ENCODE peak calls at places on chromosomes 6 and 20, in five cellular contexts. F is GM12878, K is A549, B is K562, N is HepG2. G is an unnamed sample.

GRCh38 chr6:411402-412145 is 20.0 kb downstream of the IRF4 start:
- DNase-seq in F (no peak), N (no peak), K (no peak), B (no peak), G (no peak)

GRCh38 chr6:102485480-102485879 is 1092.0 kb downstream of the GRIK2 start:
- DNase-seq in F (no peak), K (no peak), B (no peak), N (no peak), G (no peak)

GRCh38 chr6:3902786-3903648 is 53.8 kb downstream of the FAM50B start:
- DNase-seq in F (no peak), B (no peak), N (no peak), K (no peak), G (no peak)

GRCh38 chr20:63896136-63896890 is 1.4 kb downstream of the DNAJC5 start:
- DNase-seq in F (no peak), K (peak; percentile 21), B (peak; percentile 56), N (peak; percentile 87), G (peak; percentile 46)

GRCh38 chr6:52063584-52064400 is 23.6 kb downstream of the PKHD1 start:
- DNase-seq in N (peak; percentile 61), F (peak; percentile 42), K (peak; percentile 7), B (peak; percentile 58), G (peak; percentile 30)

GRCh38 chr6:52000064-52000463 is 87.3 kb downstream of the PKHD1 start:
- DNase-seq in K (no peak), F (no peak), N (no peak), B (no peak), G (no peak)

GRCh38 chr6:56101141-56101553 is 146.2 kb downstream of the COL21A1 start:
- DNase-seq in B (no peak), F (no peak), K (peak; percentile 9), N (peak; percentile 48), G (peak; percentile 94)

GRCh38 chr6:7535498-7535897 is 6.0 kb upstream of the DSP start:
- DNase-seq in N (no peak), K (no peak), B (no peak), F (no peak), G (peak; percentile 73)

GRCh38 chr6:15409301-15410125 is 163.6 kb downstream of the JARID2 start:
- DNase-seq in B (peak; percentile 62), F (no peak), N (no peak), K (no peak), G (no peak)

GRCh38 chr6:81793811-81794210 is 41.3 kb upstream of the TENT5A start:
- DNase-seq in N (no peak), F (no peak), B (no peak), K (no peak), G (peak; percentile 58)

GRCh38 chr6:83231146-83231545 is 38.0 kb downstream of the RWDD2A start:
- DNase-seq in F (no peak), K (no peak), N (no peak), B (no peak), G (peak; percentile 90)

GRCh38 chr20:48350291-48350988 is 477.4 kb downstream of the PREX1 start:
- DNase-seq in F (no peak), N (peak; percentile 59), B (peak; percentile 51), K (no peak), G (no peak)

GRCh38 chr20:50054626-50055511 is 58.1 kb downstream of the UBE2V1 start:
- DNase-seq in K (no peak), F (no peak), B (no peak), N (peak; percentile 67), G (peak; percentile 41)

GRCh38 chr6:97129111-97129510 is 153.9 kb downstream of the MMS22L start:
- DNase-seq in K (no peak), B (no peak), N (no peak), F (no peak), G (no peak)

GRCh38 chr20:38369387-38369786 is 23.1 kb downstream of the LBP start:
- DNase-seq in B (peak; percentile 73), K (no peak), F (no peak), N (peak; percentile 47), G (no peak)

GRCh38 chr6:108801331-108801730 is 46.9 kb upstream of the ARMC2 start:
- DNase-seq in B (no peak), K (no peak), F (no peak), N (no peak), G (no peak)

GRCh38 chr6:119727504-119728219 is 378.1 kb upstream of the MAN1A1 start:
- DNase-seq in B (no peak), K (no peak), F (no peak), N (peak; percentile 26), G (no peak)

GRCh38 chr20:38261054-38261390 is 487 bp upstream of the KIAA1755 start:
- DNase-seq in N (no peak), F (no peak), B (no peak), K (no peak), G (no peak)

GRCh38 chr6:161128680-161129196 is 137.2 kb downstream of the MAP3K4 start:
- DNase-seq in B (no peak), N (no peak), F (no peak), K (no peak), G (peak; percentile 98)

GRCh38 chr20:21324126-21324525 is 21.0 kb downstream of the XRN2 start:
- DNase-seq in F (no peak), N (no peak), B (no peak), K (no peak), G (peak; percentile 63)

GRCh38 chr6:39280247-39280731 is 33.9 kb downstream of the KCNK17 start:
- DNase-seq in B (no peak), N (no peak), K (peak; percentile 21), F (no peak), G (no peak)

GRCh38 chr6:151436300-151436699 is 15.6 kb downstream of the RMND1 start:
- DNase-seq in F (no peak), K (no peak), B (no peak), N (no peak), G (no peak)

GRCh38 chr6:5672581-5673011 is 334.1 kb downstream of the NRN1 start:
- DNase-seq in N (no peak), B (peak; percentile 45), K (peak; percentile 6), F (no peak), G (peak; percentile 90)

GRCh38 chr20:5688431-5688972 is 61.7 kb upstream of the SHLD1 start:
- DNase-seq in F (no peak), N (no peak), B (peak; percentile 18), K (no peak), G (no peak)
- TF ChIP-seq SMC3 in F (no peak), N (no peak), B (no peak), K (no peak), G (no peak)

GRCh38 chr6:113361014-113361645 is 496.0 kb upstream of the MARCKS start:
- DNase-seq in N (peak; percentile 82), F (no peak), K (no peak), B (no peak), G (peak; percentile 85)

GRCh38 chr6:113363866-113364265 is 493.3 kb upstream of the MARCKS start:
- DNase-seq in F (no peak), K (no peak), B (no peak), N (no peak), G (peak; percentile 50)

GRCh38 chr6:113359155-113360140 is 497.7 kb upstream of the MARCKS start:
- DNase-seq in K (no peak), B (no peak), N (no peak), F (no peak), G (peak; percentile 73)

GRCh38 chr6:113364781-113365545 is 492.2 kb upstream of the MARCKS start:
- DNase-seq in N (peak; percentile 26), K (no peak), B (no peak), F (no peak), G (peak; percentile 62)

DNA sequence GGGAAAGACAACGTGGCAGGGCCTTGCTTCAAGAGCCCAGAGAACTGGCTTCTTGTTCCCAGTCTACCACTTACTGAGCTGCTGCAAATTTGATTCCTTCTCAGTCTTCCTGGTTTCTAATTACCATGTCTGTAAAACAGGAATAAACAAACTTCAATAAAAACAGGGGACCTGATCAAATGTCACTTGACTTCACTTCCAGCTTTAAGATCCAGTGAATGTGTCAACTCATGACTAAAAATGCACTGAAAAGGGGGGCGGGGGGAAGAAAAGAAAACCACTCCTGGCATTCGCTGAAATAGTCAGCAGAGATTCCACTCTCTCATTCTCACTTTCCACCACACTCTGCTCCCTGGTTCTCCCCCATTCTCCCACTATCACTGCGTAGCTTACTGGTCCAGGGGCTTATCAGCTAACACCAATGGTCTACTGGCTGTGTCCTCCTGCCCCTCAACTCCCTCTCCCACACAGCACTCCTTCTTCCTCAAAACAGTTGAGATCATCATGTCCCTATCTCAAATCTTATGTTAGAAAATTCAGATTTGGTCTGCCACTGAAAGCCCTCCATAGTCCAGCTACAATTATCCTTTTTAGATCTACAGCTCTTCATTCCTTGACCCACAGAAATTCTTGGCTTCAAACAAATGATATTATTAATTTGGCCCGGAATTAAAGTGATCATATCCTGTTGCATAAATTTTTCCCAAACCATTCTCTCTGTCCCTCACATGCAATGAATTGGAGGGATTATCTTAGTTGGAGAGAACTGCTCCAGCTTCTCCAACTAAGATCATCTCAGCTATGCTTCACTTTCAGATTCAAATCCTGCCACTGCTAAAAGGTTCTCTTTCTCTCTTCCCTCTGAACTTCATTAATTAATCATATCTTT is 494.4 kb upstream of the MARCKS start:
- DNase-seq in N (no peak), F (no peak), B (no peak), K (no peak), G (peak; percentile 20)
- TF ChIP-seq SMC3 in N (no peak), F (no peak), B (no peak), K (no peak), G (no peak)

DNA sequence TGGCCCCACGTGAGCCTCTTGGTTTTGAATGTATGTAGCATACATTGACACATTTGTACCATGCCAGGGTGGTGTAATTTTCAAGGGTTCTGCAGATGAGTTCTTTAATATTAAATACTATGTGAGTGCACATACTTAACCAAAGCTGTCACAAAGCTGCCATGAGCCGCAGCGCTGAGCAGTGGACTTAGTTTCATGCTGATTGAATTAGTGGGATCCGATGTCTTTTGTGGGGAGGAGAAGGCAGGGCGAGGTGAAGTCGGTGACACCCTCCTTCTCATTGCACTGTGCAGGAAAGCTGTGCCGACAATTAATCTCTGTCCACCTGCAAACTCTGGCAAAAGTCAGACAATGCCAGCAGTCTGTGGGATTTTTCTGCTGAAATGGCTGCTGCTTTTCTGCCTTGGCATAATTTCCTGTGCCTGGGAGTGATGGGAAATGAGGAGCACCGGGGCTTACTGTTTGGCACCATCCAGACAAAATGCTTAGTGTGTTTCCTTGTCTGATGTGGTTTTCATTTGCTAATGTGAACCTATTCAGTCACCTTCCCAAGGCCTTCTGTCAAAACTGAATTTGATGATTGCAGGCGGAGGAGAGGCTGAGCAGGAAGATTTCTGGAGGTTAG is 56.2 kb downstream of the CDH4 start:
- DNase-seq in B (no peak), K (no peak), F (no peak), N (no peak), G (no peak)
- TF ChIP-seq SMC3 in B (no peak), K (no peak), F (no peak), N (no peak), G (no peak)

DNA sequence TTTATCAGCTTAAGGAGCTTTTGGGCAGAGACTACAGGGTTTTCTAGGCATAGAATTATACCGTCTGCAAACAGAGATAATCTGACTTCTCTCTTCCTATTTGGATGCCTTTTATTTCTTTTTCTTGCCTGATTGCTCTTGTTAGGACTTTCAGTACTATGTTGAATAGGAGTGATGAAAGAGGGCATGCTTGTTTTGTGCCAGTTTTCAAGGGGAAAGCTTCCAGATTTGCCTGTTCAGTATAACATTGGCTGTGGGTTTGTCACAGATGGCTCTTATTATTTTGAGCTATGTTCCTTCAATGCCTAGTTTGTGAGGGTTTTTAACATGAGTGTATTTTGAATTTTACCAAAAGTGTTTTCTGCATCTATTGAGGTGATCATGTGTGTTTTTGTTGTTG is 192.8 kb upstream of the PHACTR1 start:
- DNase-seq in F (no peak), K (no peak), B (no peak), N (no peak), G (no peak)
- TF ChIP-seq SMC3 in F (no peak), K (no peak), B (no peak), N (no peak), G (no peak)